ENCODE peak calls at places on chromosomes 5 and 9, in six cellular contexts. One of them, this sample, is unnamed. For H3K27me3 and H3K36me3, the result is how much of the 10 kb centered on the place peaks cover.

GRCh38 chr5:143456952-143457547 is 53.6 kb upstream of the NR3C1 start:
- DNase-seq in tibial nerve: peak
- DNase-seq in heart right ventricle: no peak
- DNase-seq in trophoblast cell: peak
- DNase-seq in sigmoid colon: no peak
- DNase-seq in HepG2: no peak
- DNase-seq in this sample: no peak

GRCh38 chr9:129751841-129752801 is 721 bp downstream of the PTGES start:
- DNase-seq in tibial nerve: no peak
- DNase-seq in heart right ventricle: no peak
- DNase-seq in trophoblast cell: peak
- DNase-seq in sigmoid colon: no peak
- DNase-seq in HepG2: no peak
- DNase-seq in this sample: peak

GRCh38 chr5:113331201-113331551 is 103.6 kb downstream of the TSSK1B start:
- DNase-seq in tibial nerve: no peak
- DNase-seq in heart right ventricle: no peak
- DNase-seq in trophoblast cell: no peak
- DNase-seq in sigmoid colon: no peak
- DNase-seq in HepG2: no peak
- DNase-seq in this sample: no peak

GRCh38 chr5:173751266-173751600 is 134.8 kb upstream of the BOD1 start:
- DNase-seq in tibial nerve: no peak
- DNase-seq in heart right ventricle: no peak
- DNase-seq in trophoblast cell: no peak
- DNase-seq in sigmoid colon: no peak
- DNase-seq in HepG2: no peak
- DNase-seq in this sample: no peak

GRCh38 chr5:175378444-175379028 is 65.4 kb downstream of the DRD1 start:
- DNase-seq in tibial nerve: no peak
- DNase-seq in heart right ventricle: no peak
- DNase-seq in trophoblast cell: no peak
- DNase-seq in sigmoid colon: no peak
- DNase-seq in HepG2: no peak
- DNase-seq in this sample: no peak

GRCh38 chr9:102514541-102514940 is 480.6 kb upstream of the CYLC2 start:
- DNase-seq in tibial nerve: no peak
- DNase-seq in heart right ventricle: no peak
- DNase-seq in trophoblast cell: no peak
- DNase-seq in sigmoid colon: no peak
- DNase-seq in HepG2: no peak
- DNase-seq in this sample: no peak

GRCh38 chr9:124873664-124874063 is 11.7 kb downstream of the ARPC5L start:
- DNase-seq in tibial nerve: no peak
- DNase-seq in heart right ventricle: no peak
- DNase-seq in trophoblast cell: no peak
- DNase-seq in sigmoid colon: no peak
- DNase-seq in HepG2: no peak
- DNase-seq in this sample: no peak

GRCh38 chr5:169581580-169582227 is 1.9 kb upstream of the SPDL1 start:
- DNase-seq in tibial nerve: peak
- DNase-seq in heart right ventricle: no peak
- DNase-seq in trophoblast cell: peak
- DNase-seq in sigmoid colon: peak
- DNase-seq in HepG2: peak
- DNase-seq in this sample: no peak

GRCh38 chr5:96509721-96510383 is 76.8 kb upstream of the PCSK1 start:
- DNase-seq in tibial nerve: no peak
- DNase-seq in heart right ventricle: no peak
- DNase-seq in trophoblast cell: no peak
- DNase-seq in sigmoid colon: no peak
- DNase-seq in HepG2: no peak
- DNase-seq in this sample: no peak

GRCh38 chr9:89661956-89662717 is 57.3 kb downstream of the GADD45G start:
- DNase-seq in tibial nerve: peak
- DNase-seq in heart right ventricle: peak
- DNase-seq in trophoblast cell: peak
- DNase-seq in sigmoid colon: peak
- DNase-seq in HepG2: peak
- DNase-seq in this sample: peak

GRCh38 chr5:111002036-111002435 is 69.5 kb upstream of the TSLP start:
- DNase-seq in tibial nerve: no peak
- DNase-seq in heart right ventricle: no peak
- DNase-seq in trophoblast cell: peak
- DNase-seq in sigmoid colon: no peak
- DNase-seq in HepG2: no peak
- DNase-seq in this sample: no peak

GRCh38 chr9:34993502-34994428 is 4.2 kb downstream of the DNAJB5 start:
- DNase-seq in tibial nerve: peak
- DNase-seq in heart right ventricle: peak
- DNase-seq in trophoblast cell: no peak
- DNase-seq in sigmoid colon: peak
- DNase-seq in HepG2: no peak
- DNase-seq in this sample: peak

GRCh38 chr9:133204335-133204992 is 4.6 kb downstream of the OBP2B start:
- DNase-seq in tibial nerve: no peak
- DNase-seq in heart right ventricle: no peak
- DNase-seq in trophoblast cell: no peak
- DNase-seq in sigmoid colon: no peak
- DNase-seq in HepG2: no peak
- DNase-seq in this sample: no peak

GRCh38 chr5:143393516-143393915 is 10.0 kb downstream of the NR3C1 start:
- DNase-seq in tibial nerve: no peak
- DNase-seq in heart right ventricle: no peak
- DNase-seq in trophoblast cell: no peak
- DNase-seq in sigmoid colon: no peak
- DNase-seq in HepG2: no peak
- DNase-seq in this sample: no peak

GRCh38 chr9:21806644-21807043 is 4.2 kb downstream of the MTAP start:
- DNase-seq in tibial nerve: no peak
- DNase-seq in heart right ventricle: peak
- DNase-seq in trophoblast cell: no peak
- DNase-seq in sigmoid colon: no peak
- DNase-seq in HepG2: no peak
- DNase-seq in this sample: peak

GRCh38 chr9:35820076-35820475 is 5.2 kb upstream of the HINT2 start:
- DNase-seq in tibial nerve: no peak
- DNase-seq in heart right ventricle: no peak
- DNase-seq in trophoblast cell: no peak
- DNase-seq in sigmoid colon: no peak
- DNase-seq in HepG2: no peak
- DNase-seq in this sample: no peak

GRCh38 chr5:130808691-130809090 is 356.4 kb downstream of the HINT1 start:
- DNase-seq in tibial nerve: no peak
- DNase-seq in heart right ventricle: no peak
- DNase-seq in trophoblast cell: no peak
- DNase-seq in sigmoid colon: no peak
- DNase-seq in HepG2: no peak
- DNase-seq in this sample: no peak

GRCh38 chr5:101897914-101898313 is 398.2 kb downstream of the SLCO4C1 start:
- DNase-seq in tibial nerve: no peak
- DNase-seq in heart right ventricle: no peak
- DNase-seq in trophoblast cell: no peak
- DNase-seq in sigmoid colon: no peak
- DNase-seq in HepG2: no peak
- DNase-seq in this sample: no peak

GRCh38 chr9:69805962-69806633 is 14.5 kb upstream of the CFAP95 start:
- DNase-seq in tibial nerve: peak
- DNase-seq in heart right ventricle: no peak
- DNase-seq in trophoblast cell: no peak
- DNase-seq in sigmoid colon: peak
- DNase-seq in HepG2: no peak
- DNase-seq in this sample: peak

GRCh38 chr5:60677831-60678664 is 21.9 kb downstream of the DEPDC1B start:
- DNase-seq in tibial nerve: no peak
- DNase-seq in heart right ventricle: no peak
- DNase-seq in trophoblast cell: no peak
- DNase-seq in sigmoid colon: no peak
- DNase-seq in HepG2: peak
- DNase-seq in this sample: no peak

GRCh38 chr5:175885813-175886212 is 14.4 kb downstream of the CPLX2 start:
- DNase-seq in tibial nerve: no peak
- DNase-seq in heart right ventricle: no peak
- DNase-seq in trophoblast cell: no peak
- DNase-seq in sigmoid colon: no peak
- DNase-seq in HepG2: no peak
- DNase-seq in this sample: no peak

GRCh38 chr5:151151793-151152192 is 5.8 kb downstream of the ANXA6 start:
- DNase-seq in tibial nerve: no peak
- DNase-seq in heart right ventricle: no peak
- DNase-seq in trophoblast cell: no peak
- DNase-seq in sigmoid colon: no peak
- DNase-seq in HepG2: no peak
- DNase-seq in this sample: no peak

GRCh38 chr5:55234171-55234700 is 828 bp upstream of the CCNO start:
- DNase-seq in tibial nerve: no peak
- DNase-seq in heart right ventricle: no peak
- DNase-seq in trophoblast cell: no peak
- DNase-seq in sigmoid colon: no peak
- DNase-seq in HepG2: no peak
- DNase-seq in this sample: peak

GRCh38 chr5:67493676-67494075 is 297.1 kb upstream of the CD180 start:
- DNase-seq in tibial nerve: no peak
- DNase-seq in heart right ventricle: peak
- DNase-seq in trophoblast cell: peak
- DNase-seq in sigmoid colon: no peak
- DNase-seq in HepG2: peak
- DNase-seq in this sample: peak

GRCh38 chr5:149317281-149318048 is 27.8 kb upstream of the GRPEL2 start:
- DNase-seq in tibial nerve: peak
- DNase-seq in heart right ventricle: no peak
- DNase-seq in trophoblast cell: no peak
- DNase-seq in sigmoid colon: no peak
- DNase-seq in HepG2: peak
- DNase-seq in this sample: no peak

GRCh38 chr5:113050606-113051391 is 74.2 kb downstream of the DCP2 start:
- DNase-seq in tibial nerve: peak
- DNase-seq in heart right ventricle: no peak
- DNase-seq in trophoblast cell: no peak
- DNase-seq in sigmoid colon: no peak
- DNase-seq in HepG2: no peak
- DNase-seq in this sample: no peak

GRCh38 chr5:50325237-50325832 is 115.8 kb downstream of the EMB start:
- DNase-seq in tibial nerve: no peak
- DNase-seq in heart right ventricle: no peak
- DNase-seq in trophoblast cell: no peak
- DNase-seq in sigmoid colon: no peak
- DNase-seq in HepG2: no peak
- DNase-seq in this sample: no peak

GRCh38 chr9:115157245-115157674 is 39.3 kb upstream of the TNC start:
- DNase-seq in tibial nerve: no peak
- DNase-seq in heart right ventricle: no peak
- DNase-seq in trophoblast cell: no peak
- DNase-seq in sigmoid colon: peak
- DNase-seq in HepG2: no peak
- DNase-seq in this sample: no peak

GRCh38 chr9:93116049-93116961 is 17.7 kb downstream of the NINJ1 start:
- DNase-seq in tibial nerve: peak
- DNase-seq in heart right ventricle: peak
- DNase-seq in trophoblast cell: peak
- DNase-seq in sigmoid colon: peak
- DNase-seq in HepG2: peak
- DNase-seq in this sample: peak

GRCh38 chr5:37400501-37400900 is 21.4 kb downstream of the WDR70 start:
- DNase-seq in tibial nerve: no peak
- DNase-seq in heart right ventricle: no peak
- DNase-seq in trophoblast cell: no peak
- DNase-seq in sigmoid colon: no peak
- DNase-seq in HepG2: no peak
- DNase-seq in this sample: no peak

GRCh38 chr9:14205463-14205862 is 108.5 kb downstream of the NFIB start:
- DNase-seq in tibial nerve: no peak
- DNase-seq in heart right ventricle: no peak
- DNase-seq in trophoblast cell: no peak
- DNase-seq in sigmoid colon: no peak
- DNase-seq in HepG2: no peak
- DNase-seq in this sample: no peak

GRCh38 chr9:126646162-126646561 is 32.4 kb downstream of the LMX1B start:
- DNase-seq in tibial nerve: no peak
- DNase-seq in heart right ventricle: no peak
- DNase-seq in trophoblast cell: no peak
- DNase-seq in sigmoid colon: no peak
- DNase-seq in HepG2: no peak
- DNase-seq in this sample: no peak

GRCh38 chr9:126650830-126651341 is 37.2 kb downstream of the LMX1B start:
- DNase-seq in tibial nerve: no peak
- DNase-seq in heart right ventricle: no peak
- DNase-seq in trophoblast cell: no peak
- DNase-seq in sigmoid colon: no peak
- DNase-seq in HepG2: no peak
- DNase-seq in this sample: no peak

GRCh38 chr9:126650404-126650804 is 36.7 kb downstream of the LMX1B start:
- DNase-seq in tibial nerve: no peak
- DNase-seq in heart right ventricle: no peak
- DNase-seq in trophoblast cell: no peak
- DNase-seq in sigmoid colon: no peak
- DNase-seq in HepG2: no peak
- DNase-seq in this sample: no peak

GRCh38 chr9:126649477-126649876 is 35.7 kb downstream of the LMX1B start:
- DNase-seq in tibial nerve: no peak
- DNase-seq in heart right ventricle: no peak
- DNase-seq in trophoblast cell: no peak
- DNase-seq in sigmoid colon: no peak
- DNase-seq in HepG2: no peak
- DNase-seq in this sample: no peak

GRCh38 chr9:126647585-126648110 is 33.9 kb downstream of the LMX1B start:
- DNase-seq in tibial nerve: no peak
- DNase-seq in heart right ventricle: peak
- DNase-seq in trophoblast cell: no peak
- DNase-seq in sigmoid colon: no peak
- DNase-seq in HepG2: no peak
- DNase-seq in this sample: no peak
- H3K27me3 ChIP-seq in tibial nerve: under half
- H3K27me3 ChIP-seq in heart right ventricle: half or more
- H3K27me3 ChIP-seq in trophoblast cell: under half
- H3K27me3 ChIP-seq in sigmoid colon: under half
- H3K27me3 ChIP-seq in HepG2: half or more
- H3K27me3 ChIP-seq in this sample: half or more

GRCh38 chr5:126482591-126482990 is 59.4 kb downstream of the GRAMD2B start:
- DNase-seq in tibial nerve: no peak
- DNase-seq in heart right ventricle: no peak
- DNase-seq in trophoblast cell: no peak
- DNase-seq in sigmoid colon: no peak
- DNase-seq in HepG2: no peak
- DNase-seq in this sample: no peak
- H3K36me3 ChIP-seq in tibial nerve: under half
- H3K36me3 ChIP-seq in heart right ventricle: under half
- H3K36me3 ChIP-seq in trophoblast cell: under half
- H3K36me3 ChIP-seq in sigmoid colon: under half
- H3K36me3 ChIP-seq in HepG2: under half
- H3K36me3 ChIP-seq in this sample: half or more

GRCh38 chr9:98884849-98885248 is 58.9 kb upstream of the COL15A1 start:
- DNase-seq in tibial nerve: no peak
- DNase-seq in heart right ventricle: no peak
- DNase-seq in trophoblast cell: no peak
- DNase-seq in sigmoid colon: no peak
- DNase-seq in HepG2: no peak
- DNase-seq in this sample: no peak
- H3K27me3 ChIP-seq in tibial nerve: under half
- H3K27me3 ChIP-seq in heart right ventricle: under half
- H3K27me3 ChIP-seq in trophoblast cell: under half
- H3K27me3 ChIP-seq in sigmoid colon: under half
- H3K27me3 ChIP-seq in HepG2: under half
- H3K27me3 ChIP-seq in this sample: under half

GRCh38 chr9:71741841-71742648 is 26.3 kb downstream of the CEMIP2 start:
- DNase-seq in tibial nerve: no peak
- DNase-seq in heart right ventricle: no peak
- DNase-seq in trophoblast cell: peak
- DNase-seq in sigmoid colon: no peak
- DNase-seq in HepG2: peak
- DNase-seq in this sample: no peak
- H3K36me3 ChIP-seq in tibial nerve: under half
- H3K36me3 ChIP-seq in heart right ventricle: under half
- H3K36me3 ChIP-seq in trophoblast cell: under half
- H3K36me3 ChIP-seq in sigmoid colon: under half
- H3K36me3 ChIP-seq in HepG2: under half
- H3K36me3 ChIP-seq in this sample: under half